ENCODE peak calls at places on chromosomes 5 and 9, in six cellular contexts. E, M, Q, R, W and N are unnamed samples.
A peak's percentile ranks its signal among the peaks of the same experiment; 100 is the strongest.

GRCh38 chr5:110366716-110367115 is 359.8 kb downstream of the TMEM232 start:
- DNase-seq in E (no peak), M (no peak), Q (no peak), R (no peak), W (no peak), N (no peak)

GRCh38 chr9:130478731-130479575 is 34.2 kb downstream of the ASS1 start:
- DNase-seq in E (no peak), M (no peak), Q (no peak), R (no peak), W (no peak), N (no peak)

GRCh38 chr5:78569441-78569840 is 79.1 kb downstream of the LHFPL2 start:
- DNase-seq in E (no peak), M (peak; percentile 87), Q (no peak), R (no peak), W (peak; percentile 46), N (peak; percentile 83)

GRCh38 chr9:93942176-93942575 is 13.0 kb downstream of the BARX1 start:
- DNase-seq in E (no peak), M (no peak), Q (no peak), R (no peak), W (no peak), N (no peak)

GRCh38 chr5:143355710-143356109 is 47.8 kb downstream of the NR3C1 start:
- DNase-seq in E (no peak), M (peak; percentile 96), Q (peak; percentile 50), R (no peak), W (peak; percentile 75), N (peak; percentile 83)

GRCh38 chr9:36798350-36799065 is 225.8 kb downstream of the MELK start:
- DNase-seq in E (no peak), M (no peak), Q (no peak), R (peak; percentile 58), W (no peak), N (peak; percentile 12)

GRCh38 chr5:77418162-77418561 is 74.0 kb downstream of the WDR41 start:
- DNase-seq in E (no peak), M (no peak), Q (no peak), R (no peak), W (no peak), N (no peak)

GRCh38 chr5:55037046-55037771 is 13.2 kb downstream of the GZMK start:
- DNase-seq in E (peak; percentile 53), M (no peak), Q (no peak), R (peak; percentile 70), W (no peak), N (no peak)

GRCh38 chr5:115806986-115807653 is 9.3 kb downstream of the CDO1 start:
- DNase-seq in E (no peak), M (no peak), Q (no peak), R (no peak), W (no peak), N (no peak)

GRCh38 chr9:15308511-15308910 is 1.5 kb upstream of the TTC39B start:
- DNase-seq in E (no peak), M (peak; percentile 85), Q (no peak), R (no peak), W (peak; percentile 48), N (no peak)

GRCh38 chr5:167902298-167902697 is 389.1 kb upstream of the WWC1 start:
- DNase-seq in E (no peak), M (no peak), Q (no peak), R (no peak), W (no peak), N (no peak)

GRCh38 chr5:168287362-168287761 is 4.1 kb upstream of the WWC1 start:
- DNase-seq in E (no peak), M (no peak), Q (no peak), R (no peak), W (no peak), N (no peak)

GRCh38 chr9:121267689-121268597 is at the start of gene GSN:
- DNase-seq in E (peak; percentile 85), M (peak; percentile 50), Q (peak; percentile 91), R (peak; percentile 93), W (no peak), N (peak; percentile 69)

GRCh38 chr5:32506251-32506661 is 61.7 kb upstream of the ZFR start:
- DNase-seq in E (no peak), M (peak; percentile 17), Q (no peak), R (no peak), W (no peak), N (no peak)

GRCh38 chr9:126050605-126050990 is 276.0 kb upstream of the MVB12B start:
- DNase-seq in E (no peak), M (no peak), Q (no peak), R (no peak), W (no peak), N (no peak)

GRCh38 chr5:50969207-50970145 is 303.0 kb downstream of the PARP8 start:
- DNase-seq in E (peak; percentile 50), M (no peak), Q (no peak), R (peak; percentile 75), W (no peak), N (no peak)

GRCh38 chr9:21688108-21689102 is 114.0 kb upstream of the MTAP start:
- DNase-seq in E (no peak), M (peak; percentile 81), Q (no peak), R (no peak), W (peak; percentile 70), N (peak; percentile 38)

GRCh38 chr9:87108639-87109038 is 161.3 kb upstream of the GAS1 start:
- DNase-seq in E (no peak), M (no peak), Q (no peak), R (no peak), W (no peak), N (no peak)

GRCh38 chr9:115640887-115641286 is 512.7 kb upstream of the PAPPA start:
- DNase-seq in E (no peak), M (peak; percentile 87), Q (no peak), R (no peak), W (peak; percentile 34), N (no peak)

GRCh38 chr5:54702470-54702869 is 184.9 kb downstream of the SNX18 start:
- DNase-seq in E (no peak), M (peak; percentile 9), Q (no peak), R (no peak), W (no peak), N (no peak)

GRCh38 chr5:93995126-93995621 is 253.8 kb upstream of the POU5F2 start:
- DNase-seq in E (no peak), M (no peak), Q (no peak), R (no peak), W (peak; percentile 49), N (no peak)

GRCh38 chr9:136625101-136626065 is 37.3 kb upstream of the EGFL7 start:
- DNase-seq in E (no peak), M (peak; percentile 31), Q (peak; percentile 95), R (peak; percentile 79), W (no peak), N (peak; percentile 37)

GRCh38 chr9:135703726-135704125 is 1.7 kb downstream of the KCNT1 start:
- DNase-seq in E (peak; percentile 61), M (no peak), Q (no peak), R (peak; percentile 75), W (no peak), N (no peak)

GRCh38 chr5:149990518-149991376 is 9.7 kb downstream of the TIGD6 start:
- DNase-seq in E (peak; percentile 67), M (peak; percentile 76), Q (peak; percentile 86), R (peak; percentile 89), W (no peak), N (peak; percentile 80)

GRCh38 chr5:149995385-149996085 is 4.9 kb downstream of the TIGD6 start:
- DNase-seq in E (no peak), M (no peak), Q (no peak), R (no peak), W (no peak), N (no peak)

GRCh38 chr5:149996186-149996890 is 4.1 kb downstream of the TIGD6 start:
- DNase-seq in E (no peak), M (no peak), Q (no peak), R (no peak), W (no peak), N (no peak)

GRCh38 chr5:149998281-149998680 is 2.2 kb downstream of the TIGD6 start:
- DNase-seq in E (no peak), M (no peak), Q (no peak), R (no peak), W (no peak), N (no peak)

GRCh38 chr5:149993471-149993870 is 7.0 kb downstream of the TIGD6 start:
- DNase-seq in E (no peak), M (no peak), Q (no peak), R (no peak), W (no peak), N (no peak)
- TF ChIP-seq CTCF in E (no peak), M (no peak), Q (no peak), R (no peak), W (no peak), N (no peak)

GRCh38 chr9:76987594-76988200 is 31.8 kb upstream of the FOXB2 start:
- DNase-seq in E (peak; percentile 73), M (peak; percentile 44), Q (peak; percentile 52), R (peak; percentile 81), W (no peak), N (peak; percentile 46)
- TF ChIP-seq CTCF in E (peak; percentile 78), M (peak; percentile 73), Q (peak; percentile 54), R (peak; percentile 86), W (peak; percentile 53), N (no peak)

GRCh38 chr5:33994845-33995244 is 10.4 kb upstream of the SLC45A2 start:
- DNase-seq in E (no peak), M (peak; percentile 76), Q (no peak), R (no peak), W (peak; percentile 80), N (no peak)
- TF ChIP-seq CTCF in E (no peak), M (peak; percentile 26), Q (no peak), R (peak; percentile 12), W (peak; percentile 50), N (no peak)

DNA sequence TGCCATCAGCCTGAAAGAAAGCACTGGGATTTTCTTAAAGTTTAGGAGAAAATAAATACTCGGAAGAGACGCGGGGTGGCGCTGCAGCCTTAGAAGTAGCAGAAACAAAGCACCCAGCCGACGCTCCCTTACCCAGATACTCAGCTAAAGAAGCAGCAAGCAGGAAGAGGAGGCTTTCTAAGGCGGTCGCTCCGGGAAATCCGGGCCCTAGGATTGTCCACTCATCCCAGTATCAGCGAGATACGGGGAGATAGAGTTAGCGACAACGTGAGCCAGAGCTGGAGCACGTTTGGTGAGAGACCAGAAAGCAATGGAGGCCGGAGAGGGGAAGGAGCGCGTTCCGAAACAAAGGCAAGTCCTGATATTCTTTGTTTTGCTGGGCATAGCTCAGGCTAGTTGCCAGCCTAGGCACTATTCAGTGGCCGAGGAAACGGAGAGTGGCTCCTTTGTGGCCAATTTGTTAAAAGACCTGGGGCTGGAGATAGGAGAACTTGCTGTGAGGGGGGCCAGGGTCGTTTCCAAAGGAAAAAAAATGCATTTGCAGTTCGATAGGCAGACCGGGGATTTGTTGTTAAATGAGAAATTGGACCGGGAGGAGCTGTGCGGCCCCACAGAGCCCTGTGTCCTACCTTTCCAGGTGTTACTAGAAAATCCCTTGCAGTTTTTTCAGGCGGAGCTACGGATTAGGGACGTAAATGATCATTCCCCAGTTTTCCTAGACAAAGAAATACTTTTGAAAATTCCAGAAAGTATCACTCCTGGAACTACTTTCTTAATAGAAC is at the start of gene PCDHB2:
- DNase-seq in E (peak; percentile 86), M (peak; percentile 14), Q (no peak), R (peak; percentile 91), W (peak; percentile 55), N (no peak)
- TF ChIP-seq CTCF in E (peak; percentile 89), M (peak; percentile 29), Q (no peak), R (peak; percentile 90), W (peak; percentile 49), N (peak; percentile 34)